ENCODE peak calls at places on chromosomes 6 and 20, in ten cellular contexts. F is lower lobe of right lung; V is islet precursor cell; J is NCI-H1092 treated with DMSO at 0.1 percent for 48 hours; E is ACHN; M is activated naive CD4-positive, alpha-beta T cell treated with anti-CD3 and anti-CD28 coated beads, Interleukin-2, amount 10 ng/mL, durations not matched to agents 7 days and 5 days; H is neural crest cell; R is AG09319; T is NK-92 treated with Interleukin-12 subunit alpha and Interleukin-12 subunit beta, amount 100 ng/mL, for 24 hours; N is kidney glomerular epithelial cell. Y is an unnamed sample.

GRCh38 chr6:21900730-21901129 is 307.2 kb downstream of the SOX4 start:
- DNase-seq in F (no peak), J (no peak), N (peak; percentile 41), T (no peak), M (no peak), R (no peak), H (no peak), V (no peak), E (no peak), Y (no peak)

GRCh38 chr20:49285233-49285668 is 7.4 kb upstream of the ZNFX1 start:
- DNase-seq in V (no peak), H (no peak), E (no peak), J (no peak), M (no peak), T (no peak), N (no peak), F (no peak), R (no peak), Y (no peak)

GRCh38 chr6:142696689-142697088 is 248.3 kb downstream of the HIVEP2 start:
- DNase-seq in E (no peak), T (no peak), F (peak; percentile 66), R (no peak), M (no peak), N (no peak), J (no peak), V (no peak), H (no peak), Y (no peak)

GRCh38 chr6:71336901-71337300 is 48.3 kb downstream of the OGFRL1 start:
- DNase-seq in F (no peak), E (no peak), N (no peak), T (no peak), H (no peak), R (no peak), J (no peak), M (no peak), V (no peak), Y (no peak)

GRCh38 chr20:34365765-34366213 is 2.7 kb downstream of the ITCH start:
- DNase-seq in F (no peak), N (no peak), M (peak; percentile 30), T (peak; percentile 50), H (no peak), E (no peak), R (no peak), J (no peak), V (no peak), Y (no peak)

GRCh38 chr6:75204959-75205775 is 686 bp downstream of the COL12A1 start:
- DNase-seq in R (no peak), H (peak; percentile 23), J (no peak), N (peak; percentile 44), M (peak; percentile 38), E (peak; percentile 72), F (peak; percentile 67), T (no peak), V (peak; percentile 85), Y (peak; percentile 43)

GRCh38 chr20:32585011-32585518 is at the start of gene NOL4L:
- DNase-seq in R (no peak), M (peak; percentile 62), F (no peak), H (peak; percentile 52), J (peak; percentile 30), E (peak; percentile 6), V (peak; percentile 68), T (no peak), N (no peak), Y (peak; percentile 30)

GRCh38 chr20:19213946-19214490 is 1.6 kb downstream of the SLC24A3 start:
- DNase-seq in T (no peak), M (no peak), E (no peak), F (no peak), R (no peak), H (no peak), V (no peak), J (no peak), N (no peak), Y (peak; percentile 68)

GRCh38 chr20:14336667-14337066 is 745 bp downstream of the FLRT3 start:
- DNase-seq in N (peak; percentile 52), H (no peak), T (no peak), M (no peak), E (peak; percentile 31), V (peak; percentile 59), R (no peak), J (peak; percentile 23), F (no peak), Y (no peak)

GRCh38 chr6:31722173-31722572 is 627 bp upstream of the LY6G6C start:
- DNase-seq in H (no peak), N (no peak), T (no peak), M (no peak), J (no peak), F (peak; percentile 24), E (no peak), V (no peak), R (no peak), Y (no peak)

GRCh38 chr6:48098923-48099322 is 12.1 kb downstream of the PTCHD4 start:
- DNase-seq in E (no peak), T (no peak), R (no peak), H (no peak), F (no peak), N (no peak), J (no peak), M (no peak), V (no peak), Y (peak; percentile 34)

GRCh38 chr20:61919675-61920365 is 145.9 kb downstream of the TAF4 start:
- DNase-seq in E (no peak), J (no peak), H (no peak), T (no peak), R (no peak), V (no peak), N (no peak), M (no peak), F (no peak), Y (no peak)

GRCh38 chr6:142444800-142445405 is 143.1 kb downstream of the ADGRG6 start:
- DNase-seq in H (no peak), N (no peak), M (no peak), J (no peak), E (no peak), F (no peak), V (peak; percentile 63), T (no peak), R (no peak), Y (peak; percentile 62)

GRCh38 chr20:60921021-60921622 is 330.9 kb upstream of the CDH4 start:
- DNase-seq in N (peak; percentile 16), V (peak; percentile 71), E (no peak), M (no peak), H (peak; percentile 65), T (no peak), F (peak; percentile 64), R (no peak), J (no peak), Y (peak; percentile 37)

GRCh38 chr20:19427480-19427879 is 215.0 kb downstream of the SLC24A3 start:
- DNase-seq in T (no peak), V (peak; percentile 90), N (no peak), F (peak; percentile 54), J (no peak), R (no peak), M (no peak), E (no peak), H (no peak), Y (no peak)

GRCh38 chr6:16254535-16254934 is 16.1 kb downstream of the GMPR start:
- DNase-seq in R (no peak), M (no peak), E (no peak), V (no peak), F (no peak), T (no peak), N (no peak), J (no peak), H (no peak), Y (no peak)

GRCh38 chr6:169640983-169641382 is 60.8 kb downstream of the WDR27 start:
- DNase-seq in M (no peak), F (peak; percentile 40), H (no peak), E (no peak), V (peak; percentile 47), J (no peak), R (no peak), T (no peak), N (no peak), Y (no peak)

GRCh38 chr20:54085910-54086309 is 15.5 kb upstream of the BCAS1 start:
- DNase-seq in H (no peak), J (no peak), R (no peak), V (no peak), E (no peak), T (no peak), M (no peak), F (no peak), N (no peak), Y (no peak)

GRCh38 chr20:7085448-7085847 is 318.0 kb downstream of the BMP2 start:
- DNase-seq in N (no peak), J (no peak), T (no peak), F (no peak), R (no peak), V (no peak), M (no peak), H (no peak), E (no peak), Y (no peak)

GRCh38 chr20:59933849-59934585 is 580 bp upstream of the SYCP2 start:
- DNase-seq in J (peak; percentile 73), E (peak; percentile 80), M (peak; percentile 80), N (peak; percentile 76), R (no peak), H (peak; percentile 75), V (peak; percentile 87), F (peak; percentile 88), T (no peak), Y (peak; percentile 9)

GRCh38 chr6:45806172-45806571 is 209.5 kb downstream of the CLIC5 start:
- DNase-seq in N (no peak), F (peak; percentile 51), R (no peak), T (no peak), M (no peak), J (no peak), E (no peak), H (no peak), V (no peak), Y (no peak)

GRCh38 chr6:112562348-112563220 is 215.5 kb downstream of the RFPL4B start:
- DNase-seq in F (no peak), R (no peak), H (no peak), T (no peak), J (no peak), V (no peak), M (no peak), E (no peak), N (peak; percentile 48), Y (no peak)

GRCh38 chr20:57652865-57653545 is 32.8 kb upstream of the ZBP1 start:
- DNase-seq in F (peak; percentile 26), T (no peak), E (no peak), M (peak; percentile 20), J (no peak), R (no peak), V (peak; percentile 32), H (no peak), N (no peak), Y (no peak)

GRCh38 chr20:43959079-43959919 is 44.6 kb downstream of the TOX2 start:
- DNase-seq in T (peak; percentile 34), E (no peak), N (no peak), V (no peak), H (no peak), J (peak; percentile 91), F (no peak), R (no peak), M (peak; percentile 32), Y (no peak)

GRCh38 chr6:168914070-168914469 is 339.6 kb downstream of the THBS2 start:
- DNase-seq in E (no peak), N (no peak), M (no peak), R (no peak), H (no peak), F (no peak), T (no peak), J (no peak), V (peak; percentile 44), Y (no peak)

GRCh38 chr6:139738801-139739490 is 364.5 kb upstream of the CITED2 start:
- DNase-seq in E (no peak), J (no peak), T (no peak), H (no peak), R (no peak), M (no peak), F (no peak), N (no peak), V (no peak), Y (no peak)

GRCh38 chr6:20846602-20847028 is 312.4 kb downstream of the CDKAL1 start:
- DNase-seq in T (no peak), H (no peak), R (no peak), F (no peak), E (no peak), N (no peak), V (no peak), J (no peak), M (no peak), Y (peak; percentile 47)

GRCh38 chr6:157106487-157106886 is 216.8 kb downstream of the TMEM242 start:
- DNase-seq in V (no peak), F (no peak), N (peak; percentile 80), R (no peak), E (peak; percentile 69), T (no peak), M (no peak), J (no peak), H (no peak), Y (no peak)

Y was measured in A673.